ENCODE peak calls at places on chromosomes 12 and 14, in eight cellular contexts. B, L, P, J, X, H, N and A are unnamed samples.

GRCh38 chr12:85662209-85662607 is 174.0 kb downstream of the RASSF9 start:
- DNase-seq in H (no peak), N (no peak), L (no peak), X (no peak), B (no peak), P (no peak), J (no peak), A (no peak)

GRCh38 chr12:47795121-47795813 is 22.2 kb downstream of the SLC48A1 start:
- DNase-seq in J (no peak), P (no peak), L (no peak), N (no peak), H (no peak), B (peak; percentile 64), X (no peak), A (no peak)

GRCh38 chr14:33120966-33121365 is 182.3 kb downstream of the NPAS3 start:
- DNase-seq in J (no peak), B (no peak), N (no peak), X (no peak), H (peak; percentile 91), L (no peak), P (no peak), A (no peak)

GRCh38 chr12:118044075-118044474 is 16.9 kb downstream of the WSB2 start:
- DNase-seq in H (no peak), P (no peak), L (no peak), B (no peak), X (no peak), J (no peak), N (no peak), A (peak; percentile 21)

GRCh38 chr12:107449891-107450290 is 235.7 kb upstream of the PWP1 start:
- DNase-seq in X (no peak), P (no peak), B (no peak), J (no peak), N (no peak), H (peak; percentile 50), L (no peak), A (no peak)

GRCh38 chr14:67725171-67725570 is 23.5 kb downstream of the RDH12 start:
- DNase-seq in H (no peak), B (no peak), X (no peak), N (no peak), L (no peak), P (no peak), J (no peak), A (no peak)

GRCh38 chr12:83173250-83173649 is 486.5 kb downstream of the TMTC2 start:
- DNase-seq in L (no peak), H (no peak), P (no peak), N (no peak), J (no peak), B (no peak), X (no peak), A (no peak)

GRCh38 chr12:51028126-51028810 is 2.1 kb upstream of the SLC11A2 start:
- DNase-seq in N (peak; percentile 75), P (peak; percentile 36), J (no peak), H (peak; percentile 75), L (peak; percentile 96), B (no peak), X (peak; percentile 24), A (peak; percentile 30)

GRCh38 chr12:16043480-16043879 is 132.3 kb downstream of the DERA start:
- DNase-seq in X (no peak), H (no peak), J (no peak), L (peak; percentile 11), N (no peak), P (no peak), B (no peak), A (no peak)

GRCh38 chr12:102371177-102371576 is 109.2 kb downstream of the IGF1 start:
- DNase-seq in X (no peak), J (no peak), H (no peak), P (no peak), B (no peak), L (no peak), N (no peak), A (no peak)

GRCh38 chr12:109291531-109292341 is 17.3 kb downstream of the FOXN4 start:
- DNase-seq in P (no peak), N (peak; percentile 70), J (no peak), X (no peak), L (peak; percentile 29), H (no peak), B (peak; percentile 89), A (peak; percentile 45)

GRCh38 chr12:116717466-116718457 is 20.1 kb downstream of the SPRING1 start:
- DNase-seq in H (no peak), B (peak; percentile 86), X (no peak), P (no peak), N (no peak), L (no peak), J (peak; percentile 73), A (no peak)

GRCh38 chr12:85036241-85036707 is at the start of the genes LRRIQ1 and TSPAN19:
- DNase-seq in B (peak; percentile 67), X (no peak), N (peak; percentile 91), P (peak; percentile 75), L (peak; percentile 56), J (peak; percentile 39), H (peak; percentile 89), A (peak; percentile 53)

GRCh38 chr12:70052931-70053497 is 190.2 kb upstream of the CNOT2 start:
- DNase-seq in H (peak; percentile 88), J (peak; percentile 20), L (peak; percentile 94), P (peak; percentile 28), X (no peak), N (peak; percentile 72), B (no peak), A (peak; percentile 79)

GRCh38 chr14:102819176-102819628 is 42.0 kb downstream of the TRAF3 start:
- DNase-seq in N (peak; percentile 45), L (peak; percentile 60), X (peak; percentile 36), B (no peak), P (no peak), H (no peak), J (no peak), A (no peak)

GRCh38 chr14:82621881-82622450 is 1088.3 kb upstream of the SEL1L start:
- DNase-seq in P (no peak), L (no peak), N (no peak), X (no peak), B (no peak), H (no peak), J (no peak), A (no peak)

GRCh38 chr14:22926316-22926715 is 2.9 kb downstream of the PRMT5 start:
- DNase-seq in H (peak; percentile 91), J (no peak), X (no peak), B (no peak), N (peak; percentile 28), P (no peak), L (peak; percentile 56), A (no peak)

GRCh38 chr12:62268956-62269355 is 8.8 kb downstream of the USP15 start:
- DNase-seq in P (no peak), N (no peak), X (no peak), L (no peak), B (no peak), H (peak; percentile 67), J (no peak), A (no peak)

GRCh38 chr12:118055144-118055557 is 5.8 kb downstream of the WSB2 start:
- DNase-seq in J (peak; percentile 41), N (peak; percentile 52), H (peak; percentile 78), B (no peak), X (peak; percentile 75), P (peak; percentile 39), L (peak; percentile 41), A (peak; percentile 69)

GRCh38 chr12:95529693-95530225 is 21.5 kb downstream of the USP44 start:
- DNase-seq in N (no peak), L (no peak), H (no peak), B (no peak), P (no peak), X (no peak), J (no peak), A (no peak)

GRCh38 chr12:2460051-2460450 is 334.7 kb upstream of the FKBP4 start:
- DNase-seq in X (no peak), L (no peak), N (no peak), B (no peak), P (no peak), J (no peak), H (no peak), A (no peak)

GRCh38 chr14:75119056-75119455 is 7.8 kb downstream of the NEK9 start:
- DNase-seq in L (no peak), B (no peak), P (no peak), J (no peak), X (no peak), N (no peak), H (peak; percentile 16), A (no peak)

GRCh38 chr12:122880668-122881067 is 15.3 kb downstream of the VPS37B start:
- DNase-seq in N (no peak), P (peak; percentile 65), J (no peak), H (peak; percentile 54), B (no peak), L (no peak), X (peak; percentile 43), A (no peak)

GRCh38 chr12:49671051-49671765 is 36.0 kb downstream of the FMNL3 start:
- DNase-seq in N (no peak), L (peak; percentile 16), B (no peak), J (peak; percentile 48), P (no peak), H (no peak), X (peak; percentile 80), A (no peak)
- H3K4me3 ChIP-seq in N (no peak overlapping the region), L (no peak overlapping the region), B (no peak overlapping the region), J (no peak overlapping the region), P (no peak overlapping the region), H (no peak overlapping the region), X (peak overlapping the region; percentile 7), A (no peak overlapping the region)

GRCh38 chr14:105864116-105864515 is 337.7 kb downstream of the TMEM121 start:
- DNase-seq in P (no peak), H (no peak), X (no peak), J (peak; percentile 6), N (no peak), L (no peak), B (no peak), A (no peak)
- H3K9me3 ChIP-seq in P (no peaks in the 10 kb centered on the region), H (no peaks in the 10 kb centered on the region), X (no peaks in the 10 kb centered on the region), J (no peaks in the 10 kb centered on the region), N (no peaks in the 10 kb centered on the region), L (no peaks in the 10 kb centered on the region), B (no peaks in the 10 kb centered on the region), A (no peaks in the 10 kb centered on the region)

DNA sequence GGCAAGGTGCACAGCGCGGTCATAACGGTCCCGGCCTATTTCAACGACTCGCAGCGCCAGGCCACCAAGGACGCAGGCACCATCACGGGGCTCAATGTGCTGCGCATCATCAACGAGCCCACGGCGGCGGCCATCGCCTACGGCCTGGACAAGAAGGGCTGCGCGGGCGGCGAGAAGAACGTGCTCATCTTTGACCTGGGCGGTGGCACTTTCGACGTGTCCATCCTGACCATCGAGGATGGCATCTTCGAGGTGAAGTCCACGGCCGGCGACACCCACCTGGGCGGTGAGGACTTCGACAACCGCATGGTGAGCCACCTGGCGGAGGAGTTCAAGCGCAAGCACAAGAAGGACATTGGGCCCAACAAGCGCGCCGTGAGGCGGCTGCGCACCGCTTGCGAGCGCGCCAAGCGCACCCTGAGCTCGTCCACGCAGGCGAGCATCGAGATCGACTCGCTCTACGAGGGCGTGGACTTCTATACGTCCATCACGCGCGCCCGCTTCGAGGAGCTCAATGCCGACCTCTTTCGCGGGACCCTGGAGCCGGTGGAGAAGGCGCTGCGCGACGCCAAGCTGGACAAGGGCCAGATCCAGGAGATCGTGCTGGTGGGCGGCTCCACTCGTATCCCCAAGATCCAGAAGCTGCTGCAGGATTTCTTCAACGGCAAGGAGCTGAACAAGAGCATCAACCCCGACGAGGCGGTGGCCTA is 875 bp downstream of the HSPA2 start:
- DNase-seq in H (no peak), B (peak; percentile 78), X (no peak), J (peak; percentile 28), P (no peak), N (no peak), L (no peak), A (peak; percentile 41)
- H3K4me3 ChIP-seq in H (peak overlapping the region; percentile 61), B (peak overlapping the region; percentile 41), X (peak overlapping the region; percentile 83), J (peak overlapping the region; percentile 65), P (peak overlapping the region; percentile 50), N (no peak overlapping the region), L (peak overlapping the region; percentile 6), A (no peak overlapping the region)

GRCh38 chr14:48111151-48111550 is 435.7 kb upstream of the MDGA2 start:
- DNase-seq in L (no peak), B (no peak), N (no peak), X (no peak), H (no peak), P (no peak), J (no peak), A (no peak)
- H3K9me3 ChIP-seq in L (peaks cover 2% of the 10 kb centered on the region), B (no peaks in the 10 kb centered on the region), N (no peaks in the 10 kb centered on the region), X (no peaks in the 10 kb centered on the region), H (no peaks in the 10 kb centered on the region), P (no peaks in the 10 kb centered on the region), J (no peaks in the 10 kb centered on the region), A (no peaks in the 10 kb centered on the region)